ENCODE peak calls at places on chromosome 17, in ten cellular contexts. F is Right ventricle myocardium superior; J is neural crest cell; N is posterior cingulate gyrus; D is activated CD4-positive, CD25-positive, alpha-beta regulatory T cell treated with anti-CD3 and anti-CD28 coated beads, Interleukin-2, amount 50 U/mL, for 72 hours; O is ELR; K is psoas muscle; R is T-helper 2 cell; S is stimulated activated CD8-positive, alpha-beta memory T cell treated with anti-CD3 and anti-CD28 coated beads, Interleukin-15, amount 100 ng/mL, for 24 hours; Q is epithelial cell of proximal tubule. L is an unnamed sample.

GRCh38 chr17:14748036-14748715 is 447.3 kb downstream of the HS3ST3B1 start:
- DNase-seq in O (peak; percentile 48), N (no peak), K (no peak), D (no peak), J (no peak), S (no peak), R (no peak), Q (no peak), F (no peak), L (no peak)

GRCh38 chr17:81251943-81252301 is 12.8 kb downstream of the NDUFAF8 start:
- DNase-seq in J (no peak), O (no peak), F (no peak), N (no peak), Q (no peak), D (no peak), S (no peak), R (no peak), K (no peak), L (peak; percentile 83)

GRCh38 chr17:77694391-77695363 is 263.8 kb upstream of the TNRC6C start:
- DNase-seq in R (no peak), Q (no peak), K (no peak), F (no peak), J (no peak), D (peak; percentile 27), O (no peak), N (no peak), S (no peak), L (no peak)

GRCh38 chr17:2911035-2911754 is 115.0 kb downstream of the RAP1GAP2 start:
- DNase-seq in Q (no peak), R (no peak), F (no peak), O (no peak), J (no peak), S (no peak), D (no peak), K (no peak), N (no peak), L (no peak)

GRCh38 chr17:7327056-7327455 is 2.1 kb downstream of the NEURL4 start:
- DNase-seq in K (no peak), N (no peak), F (no peak), J (no peak), Q (no peak), D (no peak), O (no peak), R (no peak), S (no peak), L (no peak)

GRCh38 chr17:56785396-56785795 is 48.3 kb downstream of the C17orf67 start:
- DNase-seq in D (no peak), O (peak; percentile 59), R (no peak), S (no peak), N (no peak), Q (no peak), F (no peak), J (no peak), K (no peak), L (no peak)

GRCh38 chr17:27651411-27652345 is 20.7 kb downstream of the LGALS9 start:
- DNase-seq in Q (no peak), O (peak; percentile 47), S (peak; percentile 47), F (peak; percentile 79), K (peak; percentile 79), N (peak; percentile 53), R (peak; percentile 46), J (peak; percentile 74), D (peak; percentile 74), L (peak; percentile 82)

GRCh38 chr17:46121841-46122485 is 71.3 kb downstream of the KANSL1 start:
- DNase-seq in O (no peak), N (no peak), J (no peak), D (no peak), K (no peak), Q (no peak), F (no peak), S (no peak), R (no peak), L (no peak)

GRCh38 chr17:49456172-49456965 is 38.7 kb upstream of the NGFR start:
- DNase-seq in D (no peak), K (no peak), R (no peak), N (no peak), S (no peak), J (no peak), F (no peak), O (peak; percentile 83), Q (no peak), L (no peak)

GRCh38 chr17:67018429-67019125 is 25.8 kb upstream of the CACNG1 start:
- DNase-seq in R (no peak), N (no peak), F (no peak), J (no peak), S (no peak), K (no peak), D (no peak), O (no peak), Q (no peak), L (peak; percentile 42)

GRCh38 chr17:64250211-64250835 is 12.7 kb downstream of the TEX2 start:
- DNase-seq in R (no peak), F (no peak), N (no peak), D (no peak), Q (no peak), J (no peak), K (no peak), O (no peak), S (no peak), L (no peak)

GRCh38 chr17:83133302-83134121 is 54.1 kb downstream of the METRNL start:
- DNase-seq in S (no peak), J (no peak), Q (no peak), F (peak; percentile 42), K (peak; percentile 36), N (no peak), O (peak; percentile 84), D (no peak), R (no peak), L (no peak)

GRCh38 chr17:32504166-32504990 is 17.6 kb downstream of the CDK5R1 start:
- DNase-seq in K (no peak), R (no peak), D (no peak), S (no peak), F (peak; percentile 52), J (no peak), N (no peak), O (peak; percentile 24), Q (no peak), L (no peak)

GRCh38 chr17:49494937-49495841 is at the start of gene NGFR:
- DNase-seq in R (peak; percentile 42), D (peak; percentile 47), K (peak; percentile 64), S (no peak), Q (no peak), J (peak; percentile 42), N (peak; percentile 54), F (peak; percentile 66), O (peak; percentile 68), L (peak; percentile 71)

GRCh38 chr17:8225813-8226535 is 15.6 kb upstream of the AURKB start:
- DNase-seq in Q (no peak), F (no peak), N (peak; percentile 48), K (no peak), R (peak; percentile 49), J (peak; percentile 75), D (peak; percentile 69), O (peak; percentile 91), S (peak; percentile 54), L (peak; percentile 65)

GRCh38 chr17:74457146-74457819 is 9.2 kb upstream of the CD300A start:
- DNase-seq in J (peak; percentile 78), Q (no peak), N (peak; percentile 78), O (peak; percentile 53), R (peak; percentile 61), K (peak; percentile 91), D (peak; percentile 74), F (peak; percentile 92), S (peak; percentile 57), L (peak; percentile 85)

GRCh38 chr17:62629556-62630364 is 2.3 kb downstream of the MRC2 start:
- DNase-seq in S (no peak), O (no peak), R (no peak), Q (no peak), N (no peak), J (no peak), D (no peak), F (no peak), K (no peak), L (no peak)

GRCh38 chr17:36592711-36593321 is 1.1 kb downstream of the DHRS11 start:
- DNase-seq in D (no peak), O (no peak), N (no peak), K (no peak), Q (no peak), F (no peak), R (no peak), S (no peak), J (no peak), L (no peak)

GRCh38 chr17:622356-622755 is 92.3 kb downstream of the VPS53 start:
- DNase-seq in F (no peak), Q (no peak), K (no peak), J (no peak), O (peak; percentile 85), D (no peak), R (no peak), N (no peak), S (no peak), L (no peak)

GRCh38 chr17:31792007-31792585 is 66.9 kb downstream of the COPRS start:
- DNase-seq in D (no peak), Q (no peak), O (no peak), K (no peak), R (no peak), J (no peak), S (no peak), N (no peak), F (no peak), L (no peak)

GRCh38 chr17:51260960-51261958 is 913 bp downstream of the UTP18 start:
- DNase-seq in R (peak; percentile 79), Q (no peak), J (peak; percentile 61), K (peak; percentile 84), S (peak; percentile 63), N (peak; percentile 52), F (peak; percentile 79), O (peak; percentile 75), D (peak; percentile 85), L (peak; percentile 90)

GRCh38 chr17:44353656-44354331 is 8.7 kb downstream of the GRN start:
- DNase-seq in D (no peak), R (peak; percentile 15), N (no peak), K (no peak), Q (no peak), F (peak; percentile 63), O (peak; percentile 22), J (no peak), S (no peak), L (peak; percentile 60)

GRCh38 chr17:49457564-49458535 is 37.2 kb upstream of the NGFR start:
- DNase-seq in S (no peak), F (no peak), J (no peak), O (no peak), D (no peak), Q (no peak), R (no peak), N (no peak), K (no peak), L (no peak)

GRCh38 chr17:68424861-68425260 is 32.4 kb downstream of the WIPI1 start:
- DNase-seq in K (no peak), O (no peak), D (no peak), N (no peak), F (no peak), J (no peak), S (no peak), R (no peak), Q (no peak), L (no peak)

GRCh38 chr17:80779961-80780380 is 211.7 kb upstream of the CHMP6 start:
- DNase-seq in N (no peak), D (no peak), J (no peak), F (no peak), O (peak; percentile 40), K (no peak), R (no peak), Q (no peak), S (no peak), L (no peak)

GRCh38 chr17:29582767-29583166 is 6.7 kb downstream of the GIT1 start:
- DNase-seq in R (no peak), K (peak; percentile 60), F (no peak), O (no peak), S (no peak), D (no peak), N (peak; percentile 82), Q (no peak), J (no peak), L (no peak)

L was measured in glutamatergic neuron.